ENCODE peak calls at places on chromosomes 4 and X, in seven cellular contexts. W, Z, F, D, A, X and Y are unnamed samples.

GRCh38 chrX:79259073-79259689 is 108.0 kb downstream of the ITM2A start:
- DNase-seq in W (no peak), Z (no peak), F (no peak), D (no peak), A (no peak), X (no peak), Y (no peak)

GRCh38 chrX:120365320-120365719 is 3.4 kb downstream of the ATP1B4 start:
- DNase-seq in W (peak), Z (no peak), F (peak), D (no peak), A (peak), X (peak), Y (peak)

GRCh38 chrX:10109695-10110094 is 47.1 kb upstream of the CLCN4 start:
- DNase-seq in W (no peak), Z (no peak), F (no peak), D (no peak), A (no peak), X (no peak), Y (no peak)

GRCh38 chr4:37639551-37640293 is 46.5 kb downstream of the RELL1 start:
- DNase-seq in W (no peak), Z (peak), F (peak), D (no peak), A (no peak), X (no peak), Y (no peak)

GRCh38 chr4:82899339-82899738 is 1.2 kb upstream of the THAP9 start:
- DNase-seq in W (no peak), Z (no peak), F (no peak), D (no peak), A (no peak), X (no peak), Y (no peak)

GRCh38 chr4:90357117-90357710 is 230.0 kb downstream of the CCSER1 start:
- DNase-seq in W (peak), Z (peak), F (peak), D (no peak), A (peak), X (no peak), Y (peak)

GRCh38 chr4:180057198-180057821 is 2185.9 kb upstream of the TENM3 start:
- DNase-seq in W (peak), Z (no peak), F (peak), D (no peak), A (no peak), X (no peak), Y (no peak)

GRCh38 chr4:52852696-52853095 is 9.4 kb upstream of the RASL11B start:
- DNase-seq in W (no peak), Z (no peak), F (no peak), D (no peak), A (no peak), X (no peak), Y (no peak)

GRCh38 chrX:20116575-20117240 is at the start of gene MAP7D2:
- DNase-seq in W (peak), Z (no peak), F (peak), D (no peak), A (no peak), X (peak), Y (no peak)

GRCh38 chr4:15428611-15429010 is 778 bp downstream of the C1QTNF7 start:
- DNase-seq in W (no peak), Z (no peak), F (no peak), D (no peak), A (no peak), X (no peak), Y (no peak)

GRCh38 chr4:93814722-93815121 is 13.8 kb upstream of the ATOH1 start:
- DNase-seq in W (no peak), Z (no peak), F (no peak), D (no peak), A (no peak), X (no peak), Y (no peak)

GRCh38 chr4:55762815-55763214 is 56.8 kb upstream of the EXOC1L start:
- DNase-seq in W (no peak), Z (no peak), F (no peak), D (no peak), A (no peak), X (no peak), Y (peak)

GRCh38 chr4:11748169-11748872 is 319.6 kb upstream of the HS3ST1 start:
- DNase-seq in W (no peak), Z (no peak), F (peak), D (no peak), A (peak), X (no peak), Y (no peak)